ENCODE peak calls at places on chromosomes 6 and 20, in eight cellular contexts. L is HL-60; H is CD8-positive, alpha-beta T cell; V is HFFc6; I is astrocyte of the spinal cord; Q is epithelial cell of esophagus; X is PC-3; P is activated B cell treated with CpG ODN at 0.5 μM for 24 hours. D is an unnamed sample.
A peak's percentile ranks its signal among the peaks of the same experiment; 100 is the strongest.

GRCh38 chr6:148342146-148343027 is at the start of gene SASH1:
- DNase-seq in X (peak; percentile 75), L (peak; percentile 2), I (peak; percentile 83), H (no peak), P (peak; percentile 21), Q (peak; percentile 89), V (peak; percentile 74), D (peak; percentile 91)

GRCh38 chr20:5451643-5452210 is 135.0 kb upstream of the PROKR2 start:
- DNase-seq in H (no peak), X (no peak), Q (no peak), I (no peak), P (no peak), L (no peak), V (no peak), D (no peak)

GRCh38 chr6:95243091-95243490 is 334.2 kb upstream of the MANEA start:
- DNase-seq in I (no peak), L (no peak), V (no peak), P (no peak), Q (peak; percentile 59), X (peak; percentile 3), H (no peak), D (no peak)

GRCh38 chr6:146770275-146770964 is 171.6 kb downstream of the ADGB start:
- DNase-seq in Q (no peak), P (no peak), V (no peak), I (no peak), H (no peak), X (no peak), L (peak; percentile 7), D (no peak)

GRCh38 chr20:34388000-34388399 is 24.9 kb downstream of the ITCH start:
- DNase-seq in Q (no peak), P (no peak), V (no peak), X (no peak), L (no peak), H (no peak), I (no peak), D (no peak)

GRCh38 chr6:82217014-82217621 is 30.4 kb downstream of the IBTK start:
- DNase-seq in Q (no peak), I (no peak), V (no peak), X (no peak), P (no peak), L (no peak), H (no peak), D (no peak)

GRCh38 chr6:74857157-74857556 is 348.7 kb downstream of the COL12A1 start:
- DNase-seq in V (no peak), P (no peak), H (no peak), L (no peak), I (no peak), Q (no peak), X (no peak), D (no peak)

GRCh38 chr6:23728707-23729106 is 397.3 kb upstream of the NRSN1 start:
- DNase-seq in H (no peak), X (peak; percentile 20), V (no peak), L (no peak), Q (no peak), I (no peak), P (no peak), D (peak; percentile 0)

GRCh38 chr6:118864330-118865166 is 29.4 kb upstream of the ASF1A start:
- DNase-seq in L (peak; percentile 12), V (no peak), X (no peak), H (no peak), P (no peak), Q (no peak), I (no peak), D (no peak)

GRCh38 chr6:147728903-147729302 is 220.4 kb downstream of the SAMD5 start:
- DNase-seq in V (no peak), P (no peak), L (no peak), I (no peak), Q (no peak), H (no peak), X (no peak), D (no peak)

GRCh38 chr6:11756292-11756691 is 22.3 kb downstream of the ADTRP start:
- DNase-seq in H (no peak), Q (no peak), L (no peak), V (no peak), I (no peak), X (no peak), P (no peak), D (no peak)

GRCh38 chr6:115071962-115072361 is 729.1 kb upstream of the HS3ST5 start:
- DNase-seq in Q (peak; percentile 17), V (no peak), H (no peak), P (no peak), X (peak; percentile 44), I (no peak), L (no peak), D (peak; percentile 5)

GRCh38 chr6:704037-704436 is 11.1 kb upstream of the EXOC2 start:
- DNase-seq in V (no peak), L (no peak), P (no peak), Q (peak; percentile 38), H (no peak), I (no peak), X (peak; percentile 48), D (no peak)

DNA sequence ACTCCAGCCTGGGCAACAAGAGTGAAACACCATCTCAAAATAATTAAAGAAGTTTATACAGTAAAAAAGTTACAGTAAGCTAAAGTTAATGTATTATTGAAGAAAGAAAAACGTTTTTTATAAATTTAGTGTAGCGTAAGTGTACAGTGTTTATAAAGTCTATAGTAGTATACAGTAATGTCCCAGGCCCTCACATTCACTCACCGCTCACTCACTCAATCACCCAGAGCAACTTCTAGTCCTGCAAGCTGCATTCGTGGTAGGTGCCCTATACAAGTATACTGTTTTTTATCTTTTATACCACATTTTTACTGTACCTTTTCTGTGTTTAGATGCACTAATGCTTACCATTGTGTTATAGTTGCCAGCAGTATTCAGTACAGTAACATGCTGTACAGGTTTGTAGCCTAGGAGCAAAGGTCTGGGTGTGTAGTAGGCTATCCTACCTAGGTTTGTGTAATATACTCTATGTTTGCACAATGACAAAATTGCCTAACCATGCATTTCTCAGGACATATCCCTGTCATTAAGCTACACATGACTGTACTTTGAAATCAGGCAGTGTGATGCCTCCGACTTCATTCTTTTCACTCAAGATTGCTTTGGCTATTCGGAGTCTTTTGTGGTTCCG is 16.7 kb downstream of the MGME1 start:
- DNase-seq in L (peak; percentile 49), X (peak; percentile 60), I (no peak), H (no peak), P (no peak), Q (peak; percentile 49), V (no peak), D (no peak)
- TF ChIP-seq CTCF in L (no peak), X (no peak), I (no peak), H (no peak), P (no peak), Q (no peak), V (no peak), D (no peak)

DNA sequence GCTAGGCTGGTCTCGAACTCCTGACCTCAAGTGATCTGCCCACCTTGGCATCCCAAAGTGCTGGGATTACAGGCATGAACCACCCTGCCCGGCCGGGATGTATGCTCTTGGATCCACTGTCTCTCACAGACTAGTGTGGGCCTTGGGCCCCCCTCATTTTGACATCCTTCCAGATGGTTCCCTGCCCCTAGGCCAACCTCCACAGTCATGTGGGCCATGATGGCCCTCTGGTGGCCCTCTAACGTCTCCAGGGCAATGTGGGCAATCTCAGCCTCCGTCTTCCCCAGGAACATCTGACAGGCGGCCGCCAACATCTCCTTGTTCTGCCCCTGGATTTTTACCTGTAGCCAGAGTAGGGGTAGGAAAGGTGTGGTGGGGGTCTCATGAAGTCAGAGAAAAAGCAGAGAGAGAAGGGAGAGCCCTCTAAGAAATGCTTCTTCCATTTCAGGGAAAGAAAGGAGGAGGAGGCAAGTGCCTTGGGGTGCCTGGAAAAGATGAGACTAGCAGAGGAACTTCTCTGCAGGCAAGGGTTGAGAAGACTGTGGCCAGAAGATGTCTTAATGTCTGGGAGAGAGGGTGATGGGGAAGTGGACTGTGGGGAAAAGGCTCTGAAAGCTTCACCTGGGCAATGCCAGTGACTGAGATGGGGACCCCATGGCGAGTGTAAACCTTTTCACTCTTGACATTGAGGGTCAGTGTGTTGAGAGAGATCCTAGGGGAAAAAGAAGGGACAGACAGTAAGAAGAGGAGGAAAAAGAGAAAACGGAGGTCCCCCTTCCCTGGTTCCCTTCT is 1.3 kb downstream of the FLOT1 start:
- DNase-seq in V (no peak), X (peak; percentile 36), P (no peak), H (no peak), Q (peak; percentile 38), L (peak; percentile 38), I (no peak), D (no peak)
- TF ChIP-seq CTCF in V (peak; percentile 34), X (no peak), P (no peak), H (no peak), Q (no peak), L (no peak), I (no peak), D (no peak)

GRCh38 chr6:62357826-62358225 is 71.8 kb upstream of the KHDRBS2 start:
- DNase-seq in Q (no peak), I (no peak), P (no peak), V (no peak), X (no peak), L (no peak), H (no peak), D (no peak)

GRCh38 chr6:62367601-62368000 is 81.6 kb upstream of the KHDRBS2 start:
- DNase-seq in Q (no peak), H (no peak), P (no peak), I (no peak), L (peak; percentile 20), V (no peak), X (no peak), D (no peak)

DNA sequence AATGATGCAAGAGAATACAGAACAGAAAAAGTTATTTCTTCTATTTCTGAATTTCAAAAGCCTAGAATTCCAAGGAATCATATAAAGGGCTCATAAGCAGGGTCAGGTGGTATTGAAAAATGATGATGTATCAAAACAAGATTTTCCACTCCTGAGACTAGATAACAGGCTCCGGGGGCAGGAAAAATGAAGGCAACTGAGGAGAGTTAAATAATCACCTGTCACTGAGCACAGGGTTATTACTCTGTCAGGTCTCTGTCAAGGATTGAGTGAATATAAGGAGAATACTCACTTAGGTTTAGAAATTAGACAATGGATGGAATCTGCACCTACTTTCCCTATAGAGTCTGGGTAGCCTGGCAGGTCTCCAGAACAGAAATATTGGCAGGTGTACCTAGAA is 76.1 kb upstream of the KHDRBS2 start:
- DNase-seq in L (no peak), Q (no peak), I (no peak), H (no peak), V (no peak), P (no peak), X (no peak), D (no peak)
- TF ChIP-seq CTCF in L (no peak), Q (no peak), I (no peak), H (no peak), V (no peak), P (no peak), X (no peak), D (no peak)

DNA sequence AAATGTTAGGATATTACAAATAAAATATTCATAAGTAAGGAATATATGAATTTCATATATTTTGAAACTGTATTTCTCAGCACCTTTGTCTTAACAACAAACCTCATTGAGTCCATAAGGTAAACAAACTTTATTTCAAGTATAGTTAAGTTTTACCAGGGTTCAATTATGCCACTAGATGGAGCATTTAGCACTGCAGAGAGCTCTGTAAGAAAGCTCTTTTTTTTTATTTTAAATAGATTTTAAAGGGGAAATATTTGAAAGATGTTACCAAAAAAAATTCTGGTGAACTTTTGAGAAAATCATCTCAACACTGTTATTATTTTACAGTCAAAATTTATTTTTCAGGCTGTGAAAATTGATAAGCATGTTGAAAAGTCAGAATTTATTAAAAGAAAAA is 955.2 kb upstream of the EYS start:
- DNase-seq in I (peak; percentile 63), H (no peak), X (peak; percentile 52), P (no peak), L (no peak), V (no peak), Q (peak; percentile 31), D (peak; percentile 32)
- TF ChIP-seq CTCF in I (peak; percentile 63), H (no peak), X (peak; percentile 60), P (no peak), L (no peak), V (peak; percentile 57), Q (peak; percentile 29), D (peak; percentile 61)